ENCODE peak calls at places on chromosomes 1 and 21, in five cellular contexts. One of them, this sample, is unnamed.
A peak's percentile ranks its signal among the peaks of the same experiment; 100 is the strongest.

GRCh38 chr21:31514598-31514997 is 144.9 kb upstream of the SOD1 start:
- DNase-seq in MM.1S: no peak
- DNase-seq in lower lobe of right lung: no peak
- DNase-seq in lung: no peak
- DNase-seq in neural progenitor cell: peak; percentile 73
- DNase-seq in this sample: no peak

GRCh38 chr1:212166296-212167039 is 118.7 kb upstream of the PPP2R5A start:
- DNase-seq in lower lobe of right lung: no peak
- DNase-seq in MM.1S: no peak
- DNase-seq in lung: no peak
- DNase-seq in neural progenitor cell: no peak
- DNase-seq in this sample: no peak

GRCh38 chr1:186740324-186740723 is 60.1 kb upstream of the PTGS2 start:
- DNase-seq in lower lobe of right lung: no peak
- DNase-seq in neural progenitor cell: no peak
- DNase-seq in lung: no peak
- DNase-seq in MM.1S: no peak
- DNase-seq in this sample: no peak

GRCh38 chr1:226827458-226827857 is 43.0 kb upstream of the PSEN2 start:
- DNase-seq in MM.1S: no peak
- DNase-seq in lung: peak; percentile 48
- DNase-seq in lower lobe of right lung: peak; percentile 76
- DNase-seq in neural progenitor cell: no peak
- DNase-seq in this sample: no peak

GRCh38 chr1:63980706-63981407 is 207.0 kb downstream of the ROR1 start:
- DNase-seq in neural progenitor cell: no peak
- DNase-seq in lung: peak; percentile 57
- DNase-seq in lower lobe of right lung: no peak
- DNase-seq in MM.1S: no peak
- DNase-seq in this sample: no peak

GRCh38 chr1:180773210-180773865 is 139.4 kb upstream of the KIAA1614 start:
- DNase-seq in lung: no peak
- DNase-seq in MM.1S: no peak
- DNase-seq in lower lobe of right lung: no peak
- DNase-seq in neural progenitor cell: no peak
- DNase-seq in this sample: no peak

GRCh38 chr1:109113787-109114568 is at the start of gene ELAPOR1:
- DNase-seq in MM.1S: peak; percentile 29
- DNase-seq in neural progenitor cell: peak; percentile 71
- DNase-seq in lower lobe of right lung: peak; percentile 79
- DNase-seq in lung: peak; percentile 62
- DNase-seq in this sample: peak; percentile 95

GRCh38 chr1:33111965-33112364 is 31.0 kb downstream of the AZIN2 start:
- DNase-seq in lung: no peak
- DNase-seq in neural progenitor cell: no peak
- DNase-seq in MM.1S: peak; percentile 30
- DNase-seq in lower lobe of right lung: no peak
- DNase-seq in this sample: no peak

GRCh38 chr21:35408401-35408800 is 359.3 kb upstream of the RUNX1 start:
- DNase-seq in lung: no peak
- DNase-seq in lower lobe of right lung: no peak
- DNase-seq in neural progenitor cell: peak; percentile 4
- DNase-seq in MM.1S: no peak
- DNase-seq in this sample: no peak

GRCh38 chr1:47187226-47187925 is 2.5 kb downstream of the PDZK1IP1 start:
- DNase-seq in lower lobe of right lung: no peak
- DNase-seq in lung: peak; percentile 25
- DNase-seq in MM.1S: no peak
- DNase-seq in neural progenitor cell: no peak
- DNase-seq in this sample: no peak

GRCh38 chr1:9884805-9885204 is 25.3 kb downstream of the CTNNBIP1 start:
- DNase-seq in MM.1S: no peak
- DNase-seq in neural progenitor cell: no peak
- DNase-seq in lower lobe of right lung: no peak
- DNase-seq in lung: no peak
- DNase-seq in this sample: no peak

GRCh38 chr1:212514056-212514614 is 81.4 kb downstream of the NENF start:
- DNase-seq in lung: peak; percentile 71
- DNase-seq in neural progenitor cell: no peak
- DNase-seq in lower lobe of right lung: peak; percentile 60
- DNase-seq in MM.1S: no peak
- DNase-seq in this sample: no peak

GRCh38 chr1:234990874-234991801 is 137.5 kb downstream of the TOMM20 start:
- DNase-seq in lung: no peak
- DNase-seq in lower lobe of right lung: no peak
- DNase-seq in MM.1S: no peak
- DNase-seq in neural progenitor cell: no peak
- DNase-seq in this sample: no peak

GRCh38 chr1:82944192-82944591 is 1054.7 kb downstream of the TTLL7 start:
- DNase-seq in lung: no peak
- DNase-seq in neural progenitor cell: no peak
- DNase-seq in MM.1S: no peak
- DNase-seq in lower lobe of right lung: no peak
- DNase-seq in this sample: no peak

GRCh38 chr1:108502624-108503023 is 52.5 kb downstream of the NBPF6 start:
- DNase-seq in lung: no peak
- DNase-seq in neural progenitor cell: no peak
- DNase-seq in lower lobe of right lung: no peak
- DNase-seq in MM.1S: no peak
- DNase-seq in this sample: no peak

GRCh38 chr1:43235451-43236121 is 34.2 kb upstream of the TMEM125 start:
- DNase-seq in lung: no peak
- DNase-seq in lower lobe of right lung: no peak
- DNase-seq in neural progenitor cell: no peak
- DNase-seq in MM.1S: no peak
- DNase-seq in this sample: no peak

GRCh38 chr1:6519491-6519934 is 28.0 kb upstream of the PLEKHG5 start:
- DNase-seq in lower lobe of right lung: no peak
- DNase-seq in lung: no peak
- DNase-seq in MM.1S: no peak
- DNase-seq in neural progenitor cell: no peak
- DNase-seq in this sample: no peak

GRCh38 chr1:1111516-1112236 is 4.2 kb downstream of the C1orf159 start:
- DNase-seq in lung: no peak
- DNase-seq in MM.1S: no peak
- DNase-seq in neural progenitor cell: no peak
- DNase-seq in lower lobe of right lung: peak; percentile 39
- DNase-seq in this sample: no peak

GRCh38 chr1:81689531-81689941 is 111.2 kb upstream of the ADGRL2 start:
- DNase-seq in lung: no peak
- DNase-seq in lower lobe of right lung: no peak
- DNase-seq in MM.1S: no peak
- DNase-seq in neural progenitor cell: no peak
- DNase-seq in this sample: no peak

GRCh38 chr1:158329300-158329699 is 2.0 kb downstream of the CD1B start:
- DNase-seq in neural progenitor cell: no peak
- DNase-seq in lower lobe of right lung: no peak
- DNase-seq in lung: no peak
- DNase-seq in MM.1S: no peak
- DNase-seq in this sample: no peak

GRCh38 chr1:221858758-221859157 is 116.9 kb upstream of the DUSP10 start:
- DNase-seq in lung: no peak
- DNase-seq in MM.1S: no peak
- DNase-seq in neural progenitor cell: no peak
- DNase-seq in lower lobe of right lung: no peak
- DNase-seq in this sample: no peak

GRCh38 chr1:60866884-60867648 is 215.3 kb upstream of the NFIA start:
- DNase-seq in lower lobe of right lung: no peak
- DNase-seq in neural progenitor cell: no peak
- DNase-seq in MM.1S: no peak
- DNase-seq in lung: no peak
- DNase-seq in this sample: no peak
- H3K4me1 ChIP-seq in lower lobe of right lung: peaks cover 7% of the 10 kb centered on the region
- H3K4me1 ChIP-seq in neural progenitor cell: peaks cover 4% of the 10 kb centered on the region
- H3K4me1 ChIP-seq in MM.1S: peaks cover 5% of the 10 kb centered on the region
- H3K4me1 ChIP-seq in lung: no peaks in the 10 kb centered on the region
- H3K4me1 ChIP-seq in this sample: no peaks in the 10 kb centered on the region

DNA sequence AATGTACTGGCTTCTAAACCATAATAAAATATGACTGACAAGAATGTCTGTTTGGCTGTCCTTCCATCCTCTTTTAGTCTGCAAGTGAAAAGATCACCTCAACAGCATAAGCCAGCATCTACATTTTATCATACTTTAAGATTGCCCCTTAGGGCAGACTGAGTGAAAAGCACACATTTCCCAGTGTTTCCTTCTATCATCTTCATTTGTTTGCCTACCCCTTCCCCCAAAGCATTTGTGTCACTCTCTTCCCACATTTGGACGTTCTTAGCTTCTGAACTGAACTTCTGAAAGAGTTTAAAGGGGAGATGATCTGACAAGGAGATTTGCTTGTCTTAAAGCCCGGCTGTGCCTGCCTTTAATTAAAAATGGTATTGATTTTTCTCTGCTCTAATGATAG is 322.2 kb downstream of the SPATA17 start:
- DNase-seq in neural progenitor cell: no peak
- DNase-seq in lower lobe of right lung: no peak
- DNase-seq in MM.1S: no peak
- DNase-seq in lung: no peak
- DNase-seq in this sample: no peak
- H3K4me1 ChIP-seq in neural progenitor cell: no peaks in the 10 kb centered on the region
- H3K4me1 ChIP-seq in lower lobe of right lung: no peaks in the 10 kb centered on the region
- H3K4me1 ChIP-seq in MM.1S: no peaks in the 10 kb centered on the region
- H3K4me1 ChIP-seq in lung: no peaks in the 10 kb centered on the region
- H3K4me1 ChIP-seq in this sample: no peaks in the 10 kb centered on the region

DNA sequence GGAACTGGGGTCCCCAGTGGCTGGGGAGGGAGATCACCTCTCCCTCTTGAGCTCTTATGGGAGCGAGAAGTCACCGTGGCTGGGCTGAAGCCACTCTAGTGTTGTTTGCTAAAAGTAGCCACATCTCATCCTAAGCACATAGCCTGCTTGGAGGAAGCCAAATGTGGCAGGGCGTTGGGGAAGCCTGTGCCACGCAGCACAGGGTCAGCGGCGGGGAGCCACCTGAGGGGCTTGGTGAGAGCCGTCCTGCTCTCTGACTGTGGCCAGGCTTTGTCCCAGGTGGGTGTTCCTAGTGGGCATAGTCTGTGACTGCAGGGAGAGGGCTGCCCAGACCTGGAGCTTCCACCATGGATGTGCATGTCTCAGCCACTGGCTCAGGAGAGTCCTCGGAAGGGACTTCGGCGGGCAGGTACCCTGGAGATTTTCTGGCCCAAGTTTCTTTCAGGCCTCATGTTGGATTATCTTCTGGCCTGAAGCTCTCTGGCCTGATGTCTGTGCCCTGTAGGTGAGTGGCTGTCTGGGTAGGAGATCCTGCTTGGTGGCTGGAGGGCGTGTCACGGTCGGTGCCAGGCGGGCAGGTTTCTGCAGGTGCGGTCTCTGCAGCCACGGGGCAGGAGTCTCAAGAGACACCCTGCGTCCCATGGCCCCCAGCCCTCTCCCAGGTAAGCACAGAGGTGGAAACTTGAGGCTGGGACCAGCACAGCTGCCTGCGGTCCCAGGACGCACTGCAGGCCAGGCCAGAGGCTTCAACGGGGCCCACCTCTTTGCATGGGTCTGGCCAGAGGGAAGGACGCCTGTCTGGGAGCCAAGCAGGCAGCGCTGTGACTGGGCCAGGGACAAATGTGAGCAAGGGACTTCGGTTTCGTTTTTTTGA is 38.8 kb downstream of the MORN1 start:
- DNase-seq in MM.1S: no peak
- DNase-seq in lung: no peak
- DNase-seq in lower lobe of right lung: peak; percentile 45
- DNase-seq in neural progenitor cell: no peak
- DNase-seq in this sample: no peak
- H3K4me1 ChIP-seq in MM.1S: no peaks in the 10 kb centered on the region
- H3K4me1 ChIP-seq in lung: no peaks in the 10 kb centered on the region
- H3K4me1 ChIP-seq in lower lobe of right lung: no peaks in the 10 kb centered on the region
- H3K4me1 ChIP-seq in neural progenitor cell: peaks cover 40% of the 10 kb centered on the region
- H3K4me1 ChIP-seq in this sample: no peaks in the 10 kb centered on the region

GRCh38 chr1:224544711-224545110 is 71.4 kb upstream of the CNIH3 start:
- DNase-seq in lower lobe of right lung: no peak
- DNase-seq in neural progenitor cell: no peak
- DNase-seq in lung: no peak
- DNase-seq in MM.1S: no peak
- DNase-seq in this sample: no peak
- H3K4me1 ChIP-seq in lower lobe of right lung: no peaks in the 10 kb centered on the region
- H3K4me1 ChIP-seq in neural progenitor cell: no peaks in the 10 kb centered on the region
- H3K4me1 ChIP-seq in lung: no peaks in the 10 kb centered on the region
- H3K4me1 ChIP-seq in MM.1S: no peaks in the 10 kb centered on the region
- H3K4me1 ChIP-seq in this sample: peaks cover 12% of the 10 kb centered on the region

DNA sequence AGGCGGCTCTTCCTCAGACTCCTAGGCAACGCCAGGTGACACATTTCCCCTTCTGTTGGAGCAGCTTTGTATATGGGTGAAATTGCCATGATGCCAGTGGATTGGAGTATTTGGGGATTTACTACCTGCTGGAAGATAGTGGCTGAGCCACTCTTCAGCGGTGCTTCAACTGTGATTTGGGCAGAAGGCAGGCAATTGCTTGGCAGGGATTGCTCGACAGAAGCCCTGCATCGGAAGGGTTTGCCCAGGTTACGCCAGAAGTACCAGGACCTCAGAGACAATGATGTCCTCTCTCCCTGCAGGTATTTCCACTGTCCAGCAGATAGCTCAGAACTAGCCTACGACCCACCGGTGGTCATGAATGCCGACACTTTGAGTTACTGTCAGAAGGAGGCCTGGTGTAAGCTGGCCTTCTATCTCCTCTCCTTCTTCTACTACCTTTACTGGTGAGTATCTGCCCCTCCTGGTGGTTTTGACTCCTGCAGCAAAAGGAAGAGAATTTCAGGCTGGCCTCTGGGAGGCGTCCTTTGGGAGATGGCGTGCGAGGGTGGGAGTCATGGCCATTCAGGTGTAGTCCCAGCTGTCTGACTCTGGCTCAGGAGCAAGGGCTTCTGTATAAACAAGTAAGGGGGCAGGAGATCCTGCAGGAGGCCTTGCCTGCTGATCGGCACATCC is 118.3 kb downstream of the CNIH3 start:
- DNase-seq in lung: no peak
- DNase-seq in neural progenitor cell: no peak
- DNase-seq in MM.1S: no peak
- DNase-seq in lower lobe of right lung: no peak
- DNase-seq in this sample: no peak
- H3K4me1 ChIP-seq in lung: no peaks in the 10 kb centered on the region
- H3K4me1 ChIP-seq in neural progenitor cell: peaks cover 31% of the 10 kb centered on the region
- H3K4me1 ChIP-seq in MM.1S: peaks cover 3% of the 10 kb centered on the region
- H3K4me1 ChIP-seq in lower lobe of right lung: peaks cover 28% of the 10 kb centered on the region
- H3K4me1 ChIP-seq in this sample: peaks cover 9% of the 10 kb centered on the region